ENCODE peak calls at places on chromosomes 3 and 15, in ten cellular contexts. One of them, this sample, is unnamed.

GRCh38 chr3:127536818-127537810 is 53.4 kb downstream of the TPRA1 start:
- DNase-seq in fibroblast of lung: no peak
- DNase-seq in H7: peak
- DNase-seq in HAP-1: no peak
- DNase-seq in upper lobe of right lung: no peak
- DNase-seq in OCI-LY7: no peak
- DNase-seq in mammary epithelial cell: no peak
- DNase-seq in dorsolateral prefrontal cortex: no peak
- DNase-seq in NT2/D1: peak
- DNase-seq in Panc1: no peak
- DNase-seq in this sample: no peak

GRCh38 chr15:56327721-56328502 is 37.3 kb upstream of the TEX9 start:
- DNase-seq in fibroblast of lung: peak
- DNase-seq in H7: no peak
- DNase-seq in HAP-1: no peak
- DNase-seq in upper lobe of right lung: no peak
- DNase-seq in OCI-LY7: no peak
- DNase-seq in mammary epithelial cell: peak
- DNase-seq in dorsolateral prefrontal cortex: no peak
- DNase-seq in NT2/D1: no peak
- DNase-seq in Panc1: no peak
- DNase-seq in this sample: no peak

GRCh38 chr3:119352235-119352634 is 58.1 kb downstream of the ARHGAP31 start:
- DNase-seq in fibroblast of lung: peak
- DNase-seq in H7: no peak
- DNase-seq in HAP-1: no peak
- DNase-seq in upper lobe of right lung: no peak
- DNase-seq in OCI-LY7: peak
- DNase-seq in mammary epithelial cell: peak
- DNase-seq in dorsolateral prefrontal cortex: no peak
- DNase-seq in NT2/D1: no peak
- DNase-seq in Panc1: no peak
- DNase-seq in this sample: no peak

GRCh38 chr15:91445701-91446100 is 345.6 kb downstream of the SV2B start:
- DNase-seq in fibroblast of lung: peak
- DNase-seq in H7: no peak
- DNase-seq in HAP-1: no peak
- DNase-seq in upper lobe of right lung: no peak
- DNase-seq in OCI-LY7: no peak
- DNase-seq in mammary epithelial cell: peak
- DNase-seq in dorsolateral prefrontal cortex: no peak
- DNase-seq in NT2/D1: no peak
- DNase-seq in Panc1: no peak
- DNase-seq in this sample: no peak

GRCh38 chr3:28835751-28836150 is 445.1 kb upstream of the RBMS3 start:
- DNase-seq in fibroblast of lung: peak
- DNase-seq in H7: no peak
- DNase-seq in HAP-1: no peak
- DNase-seq in upper lobe of right lung: peak
- DNase-seq in OCI-LY7: no peak
- DNase-seq in mammary epithelial cell: peak
- DNase-seq in dorsolateral prefrontal cortex: peak
- DNase-seq in NT2/D1: no peak
- DNase-seq in Panc1: no peak
- DNase-seq in this sample: no peak

GRCh38 chr3:124514681-124515080 is 215.6 kb upstream of the UMPS start:
- DNase-seq in fibroblast of lung: no peak
- DNase-seq in H7: no peak
- DNase-seq in HAP-1: no peak
- DNase-seq in upper lobe of right lung: no peak
- DNase-seq in OCI-LY7: no peak
- DNase-seq in mammary epithelial cell: no peak
- DNase-seq in dorsolateral prefrontal cortex: no peak
- DNase-seq in NT2/D1: no peak
- DNase-seq in Panc1: no peak
- DNase-seq in this sample: no peak

GRCh38 chr3:124424396-124424795 is 305.9 kb upstream of the UMPS start:
- DNase-seq in fibroblast of lung: no peak
- DNase-seq in H7: no peak
- DNase-seq in HAP-1: no peak
- DNase-seq in upper lobe of right lung: no peak
- DNase-seq in OCI-LY7: no peak
- DNase-seq in mammary epithelial cell: no peak
- DNase-seq in dorsolateral prefrontal cortex: no peak
- DNase-seq in NT2/D1: no peak
- DNase-seq in Panc1: no peak
- DNase-seq in this sample: no peak

GRCh38 chr3:131174752-131175151 is 148.1 kb downstream of the NEK11 start:
- DNase-seq in fibroblast of lung: peak
- DNase-seq in H7: no peak
- DNase-seq in HAP-1: no peak
- DNase-seq in upper lobe of right lung: no peak
- DNase-seq in OCI-LY7: peak
- DNase-seq in mammary epithelial cell: peak
- DNase-seq in dorsolateral prefrontal cortex: no peak
- DNase-seq in NT2/D1: no peak
- DNase-seq in Panc1: no peak
- DNase-seq in this sample: no peak

GRCh38 chr15:22968356-22968755 is 11.8 kb downstream of the CYFIP1 start:
- DNase-seq in fibroblast of lung: peak
- DNase-seq in H7: no peak
- DNase-seq in HAP-1: no peak
- DNase-seq in upper lobe of right lung: no peak
- DNase-seq in OCI-LY7: no peak
- DNase-seq in mammary epithelial cell: peak
- DNase-seq in dorsolateral prefrontal cortex: peak
- DNase-seq in NT2/D1: no peak
- DNase-seq in Panc1: peak
- DNase-seq in this sample: no peak

GRCh38 chr3:9552252-9552999 is 1.2 kb downstream of the LHFPL4 start:
- DNase-seq in fibroblast of lung: peak
- DNase-seq in H7: peak
- DNase-seq in HAP-1: peak
- DNase-seq in upper lobe of right lung: peak
- DNase-seq in OCI-LY7: no peak
- DNase-seq in mammary epithelial cell: peak
- DNase-seq in dorsolateral prefrontal cortex: no peak
- DNase-seq in NT2/D1: peak
- DNase-seq in Panc1: no peak
- DNase-seq in this sample: peak

GRCh38 chr3:32467333-32468070 is 35.1 kb downstream of the CMTM6 start:
- DNase-seq in fibroblast of lung: peak
- DNase-seq in H7: peak
- DNase-seq in HAP-1: peak
- DNase-seq in upper lobe of right lung: peak
- DNase-seq in OCI-LY7: peak
- DNase-seq in mammary epithelial cell: peak
- DNase-seq in dorsolateral prefrontal cortex: peak
- DNase-seq in NT2/D1: peak
- DNase-seq in Panc1: peak
- DNase-seq in this sample: peak

GRCh38 chr3:37291275-37291700 is 116.9 kb upstream of the LRRFIP2 start:
- DNase-seq in fibroblast of lung: peak
- DNase-seq in H7: no peak
- DNase-seq in HAP-1: no peak
- DNase-seq in upper lobe of right lung: no peak
- DNase-seq in OCI-LY7: no peak
- DNase-seq in mammary epithelial cell: peak
- DNase-seq in dorsolateral prefrontal cortex: no peak
- DNase-seq in NT2/D1: no peak
- DNase-seq in Panc1: peak
- DNase-seq in this sample: no peak

GRCh38 chr3:37295925-37296324 is 121.5 kb upstream of the LRRFIP2 start:
- DNase-seq in fibroblast of lung: no peak
- DNase-seq in H7: no peak
- DNase-seq in HAP-1: no peak
- DNase-seq in upper lobe of right lung: no peak
- DNase-seq in OCI-LY7: no peak
- DNase-seq in mammary epithelial cell: peak
- DNase-seq in dorsolateral prefrontal cortex: no peak
- DNase-seq in NT2/D1: no peak
- DNase-seq in Panc1: no peak
- DNase-seq in this sample: no peak

GRCh38 chr3:37287776-37288175 is 113.4 kb upstream of the LRRFIP2 start:
- DNase-seq in fibroblast of lung: peak
- DNase-seq in H7: no peak
- DNase-seq in HAP-1: no peak
- DNase-seq in upper lobe of right lung: no peak
- DNase-seq in OCI-LY7: no peak
- DNase-seq in mammary epithelial cell: peak
- DNase-seq in dorsolateral prefrontal cortex: no peak
- DNase-seq in NT2/D1: no peak
- DNase-seq in Panc1: no peak
- DNase-seq in this sample: no peak

GRCh38 chr3:37293646-37294045 is 119.3 kb upstream of the LRRFIP2 start:
- DNase-seq in fibroblast of lung: no peak
- DNase-seq in H7: no peak
- DNase-seq in HAP-1: no peak
- DNase-seq in upper lobe of right lung: no peak
- DNase-seq in OCI-LY7: no peak
- DNase-seq in mammary epithelial cell: no peak
- DNase-seq in dorsolateral prefrontal cortex: no peak
- DNase-seq in NT2/D1: no peak
- DNase-seq in Panc1: no peak
- DNase-seq in this sample: no peak

GRCh38 chr3:37290551-37290950 is 116.2 kb upstream of the LRRFIP2 start:
- DNase-seq in fibroblast of lung: peak
- DNase-seq in H7: peak
- DNase-seq in HAP-1: peak
- DNase-seq in upper lobe of right lung: no peak
- DNase-seq in OCI-LY7: no peak
- DNase-seq in mammary epithelial cell: peak
- DNase-seq in dorsolateral prefrontal cortex: no peak
- DNase-seq in NT2/D1: peak
- DNase-seq in Panc1: no peak
- DNase-seq in this sample: no peak
- H3K4me3 ChIP-seq in fibroblast of lung: no peak
- H3K4me3 ChIP-seq in H7: no peak
- H3K4me3 ChIP-seq in HAP-1: no peak
- H3K4me3 ChIP-seq in upper lobe of right lung: no peak
- H3K4me3 ChIP-seq in OCI-LY7: no peak
- H3K4me3 ChIP-seq in mammary epithelial cell: no peak
- H3K4me3 ChIP-seq in dorsolateral prefrontal cortex: no peak
- H3K4me3 ChIP-seq in NT2/D1: no peak
- H3K4me3 ChIP-seq in Panc1: no peak
- H3K4me3 ChIP-seq in this sample: no peak

GRCh38 chr15:83992356-83993031 is 243.1 kb upstream of the GOLGA6L4 start:
- DNase-seq in fibroblast of lung: no peak
- DNase-seq in H7: no peak
- DNase-seq in HAP-1: no peak
- DNase-seq in upper lobe of right lung: no peak
- DNase-seq in OCI-LY7: no peak
- DNase-seq in mammary epithelial cell: no peak
- DNase-seq in dorsolateral prefrontal cortex: no peak
- DNase-seq in NT2/D1: no peak
- DNase-seq in Panc1: no peak
- DNase-seq in this sample: no peak
- H3K4me3 ChIP-seq in fibroblast of lung: no peak
- H3K4me3 ChIP-seq in H7: no peak
- H3K4me3 ChIP-seq in HAP-1: no peak
- H3K4me3 ChIP-seq in upper lobe of right lung: no peak
- H3K4me3 ChIP-seq in OCI-LY7: no peak
- H3K4me3 ChIP-seq in mammary epithelial cell: no peak
- H3K4me3 ChIP-seq in dorsolateral prefrontal cortex: no peak
- H3K4me3 ChIP-seq in NT2/D1: no peak
- H3K4me3 ChIP-seq in Panc1: no peak
- H3K4me3 ChIP-seq in this sample: no peak

GRCh38 chr3:153289334-153289808 is 127.3 kb downstream of the RAP2B start:
- DNase-seq in fibroblast of lung: peak
- DNase-seq in H7: no peak
- DNase-seq in HAP-1: no peak
- DNase-seq in upper lobe of right lung: no peak
- DNase-seq in OCI-LY7: no peak
- DNase-seq in mammary epithelial cell: peak
- DNase-seq in dorsolateral prefrontal cortex: no peak
- DNase-seq in NT2/D1: no peak
- DNase-seq in Panc1: no peak
- DNase-seq in this sample: no peak

GRCh38 chr3:153290278-153291015 is 128.4 kb downstream of the RAP2B start:
- DNase-seq in fibroblast of lung: no peak
- DNase-seq in H7: no peak
- DNase-seq in HAP-1: no peak
- DNase-seq in upper lobe of right lung: no peak
- DNase-seq in OCI-LY7: peak
- DNase-seq in mammary epithelial cell: peak
- DNase-seq in dorsolateral prefrontal cortex: no peak
- DNase-seq in NT2/D1: no peak
- DNase-seq in Panc1: no peak
- DNase-seq in this sample: no peak

GRCh38 chr3:153291052-153291689 is 129.1 kb downstream of the RAP2B start:
- DNase-seq in fibroblast of lung: peak
- DNase-seq in H7: peak
- DNase-seq in HAP-1: peak
- DNase-seq in upper lobe of right lung: no peak
- DNase-seq in OCI-LY7: peak
- DNase-seq in mammary epithelial cell: peak
- DNase-seq in dorsolateral prefrontal cortex: no peak
- DNase-seq in NT2/D1: peak
- DNase-seq in Panc1: no peak
- DNase-seq in this sample: peak

GRCh38 chr3:153295906-153296305 is 133.9 kb downstream of the RAP2B start:
- DNase-seq in fibroblast of lung: peak
- DNase-seq in H7: no peak
- DNase-seq in HAP-1: no peak
- DNase-seq in upper lobe of right lung: no peak
- DNase-seq in OCI-LY7: no peak
- DNase-seq in mammary epithelial cell: no peak
- DNase-seq in dorsolateral prefrontal cortex: no peak
- DNase-seq in NT2/D1: no peak
- DNase-seq in Panc1: no peak
- DNase-seq in this sample: no peak

DNA sequence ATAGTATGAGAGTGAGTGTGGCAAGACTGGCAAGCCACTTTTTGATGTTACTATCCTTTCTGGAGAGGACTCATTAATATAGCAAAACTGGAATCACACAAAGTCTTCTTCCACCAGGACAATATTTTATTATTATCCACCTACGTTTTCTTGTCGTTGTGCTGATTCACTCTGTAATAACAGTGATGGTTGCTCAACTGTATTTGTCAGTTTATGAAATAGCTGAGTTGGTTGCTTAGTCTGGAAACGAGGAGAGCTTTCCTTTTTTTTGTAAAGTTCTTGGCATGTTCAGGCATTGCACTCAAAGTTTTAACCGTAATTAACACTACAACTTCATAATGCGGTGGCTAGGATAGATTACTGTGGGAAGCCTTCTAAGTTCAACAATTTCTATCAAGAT is 131.2 kb downstream of the RAP2B start:
- DNase-seq in fibroblast of lung: peak
- DNase-seq in H7: no peak
- DNase-seq in HAP-1: no peak
- DNase-seq in upper lobe of right lung: no peak
- DNase-seq in OCI-LY7: no peak
- DNase-seq in mammary epithelial cell: peak
- DNase-seq in dorsolateral prefrontal cortex: no peak
- DNase-seq in NT2/D1: no peak
- DNase-seq in Panc1: no peak
- DNase-seq in this sample: no peak
- H3K4me3 ChIP-seq in fibroblast of lung: no peak
- H3K4me3 ChIP-seq in H7: no peak
- H3K4me3 ChIP-seq in HAP-1: no peak
- H3K4me3 ChIP-seq in upper lobe of right lung: no peak
- H3K4me3 ChIP-seq in OCI-LY7: no peak
- H3K4me3 ChIP-seq in mammary epithelial cell: no peak
- H3K4me3 ChIP-seq in dorsolateral prefrontal cortex: no peak
- H3K4me3 ChIP-seq in NT2/D1: no peak
- H3K4me3 ChIP-seq in Panc1: no peak
- H3K4me3 ChIP-seq in this sample: no peak

GRCh38 chr15:41512078-41512394 is 1.6 kb downstream of the LTK start:
- DNase-seq in fibroblast of lung: no peak
- DNase-seq in H7: no peak
- DNase-seq in HAP-1: no peak
- DNase-seq in upper lobe of right lung: no peak
- DNase-seq in OCI-LY7: no peak
- DNase-seq in mammary epithelial cell: no peak
- DNase-seq in dorsolateral prefrontal cortex: no peak
- DNase-seq in NT2/D1: no peak
- DNase-seq in Panc1: no peak
- DNase-seq in this sample: peak
- H3K4me3 ChIP-seq in fibroblast of lung: no peak
- H3K4me3 ChIP-seq in H7: peak
- H3K4me3 ChIP-seq in HAP-1: no peak
- H3K4me3 ChIP-seq in upper lobe of right lung: peak
- H3K4me3 ChIP-seq in OCI-LY7: no peak
- H3K4me3 ChIP-seq in mammary epithelial cell: no peak
- H3K4me3 ChIP-seq in dorsolateral prefrontal cortex: peak
- H3K4me3 ChIP-seq in NT2/D1: no peak
- H3K4me3 ChIP-seq in Panc1: peak
- H3K4me3 ChIP-seq in this sample: peak

This sample was measured in H1.